ENCODE peak calls at places on chromosomes 4 and X, in five cellular contexts. J is K562, X is pancreas, Y is right lobe of liver, H is foreskin fibroblast. P is an unnamed sample.

GRCh38 chrX:110086916-110087484 is 84.1 kb downstream of the TMEM164 start:
- DNase-seq in J (peak), X (no peak), Y (no peak), H (peak), P (peak)

GRCh38 chr4:22515888-22516541 is at the start of gene ADGRA3:
- DNase-seq in J (peak), X (peak), Y (peak), H (peak), P (no peak)

GRCh38 chr4:159413252-159413941 is 310.5 kb downstream of the RAPGEF2 start:
- DNase-seq in J (no peak), X (no peak), Y (no peak), H (no peak), P (no peak)

GRCh38 chr4:67483868-67484602 is 61.3 kb downstream of the CENPC start:
- DNase-seq in J (no peak), X (no peak), Y (no peak), H (peak), P (peak)

GRCh38 chr4:183391204-183391603 is 53.2 kb upstream of the CDKN2AIP start:
- DNase-seq in J (no peak), X (no peak), Y (no peak), H (no peak), P (no peak)

GRCh38 chrX:16966745-16967144 is 20.3 kb downstream of the REPS2 start:
- DNase-seq in J (no peak), X (no peak), Y (no peak), H (peak), P (no peak)

GRCh38 chr4:68906238-68907137 is 45.1 kb downstream of the UGT2A3 start:
- DNase-seq in J (no peak), X (peak), Y (no peak), H (no peak), P (no peak)

GRCh38 chr4:156971623-156972369 is at the start of gene PDGFC:
- DNase-seq in J (peak), X (peak), Y (peak), H (peak), P (no peak)

GRCh38 chr4:80115368-80116181 is 42.5 kb upstream of the ANTXR2 start:
- DNase-seq in J (peak), X (no peak), Y (no peak), H (peak), P (no peak)

GRCh38 chrX:37785569-37785968 is 5.7 kb downstream of the CYBB start:
- DNase-seq in J (no peak), X (no peak), Y (no peak), H (no peak), P (no peak)

GRCh38 chrX:124680287-124680686 is 333.9 kb downstream of the SH2D1A start:
- DNase-seq in J (no peak), X (no peak), Y (no peak), H (no peak), P (no peak)

GRCh38 chrX:103155201-103155600 is 59.7 kb upstream of the BEX4 start:
- DNase-seq in J (no peak), X (no peak), Y (no peak), H (peak), P (no peak)

GRCh38 chrX:45803383-45803921 is 602.8 kb upstream of the DIPK2B start:
- DNase-seq in J (no peak), X (no peak), Y (no peak), H (peak), P (peak)
- H3K4me3 ChIP-seq in J (no peak), X (no peak), Y (no peak), H (peak), P (no peak)

GRCh38 chr4:87342872-87343271 is 20.2 kb upstream of the HSD17B13 start:
- DNase-seq in J (no peak), X (no peak), Y (no peak), H (no peak), P (no peak)

GRCh38 chr4:87339440-87339839 is 16.8 kb upstream of the HSD17B13 start:
- DNase-seq in J (no peak), X (no peak), Y (no peak), H (no peak), P (no peak)

GRCh38 chr4:87345139-87345538 is 22.5 kb upstream of the HSD17B13 start:
- DNase-seq in J (no peak), X (no peak), Y (no peak), H (no peak), P (no peak)
- TF ChIP-seq CTCF in J (no peak), X (no peak), Y (no peak), H (no peak), P (no peak)

DNA sequence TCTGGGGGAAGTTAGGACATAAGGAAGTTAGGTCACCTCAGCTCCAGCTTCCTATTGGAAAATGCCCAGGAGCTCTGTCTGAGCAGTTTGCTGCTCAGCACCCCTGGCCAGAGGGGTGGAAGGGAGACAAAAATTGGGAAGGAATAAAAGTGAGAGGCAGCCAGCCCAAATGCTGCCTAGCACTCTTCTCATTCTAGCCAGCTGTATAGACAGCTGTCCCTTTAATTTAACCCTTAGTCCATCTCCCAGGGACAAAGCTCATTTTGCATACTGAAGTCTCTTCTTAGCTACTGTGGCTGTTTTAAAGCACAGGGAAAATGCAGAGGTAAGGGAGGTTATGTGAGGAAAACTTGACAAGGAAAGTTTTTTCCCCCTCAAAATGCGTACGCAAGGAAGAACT is 89.5 kb upstream of the CITED1 start:
- DNase-seq in J (no peak), X (no peak), Y (no peak), H (no peak), P (no peak)
- H3K4me3 ChIP-seq in J (no peak), X (no peak), Y (no peak), H (no peak), P (no peak)

DNA sequence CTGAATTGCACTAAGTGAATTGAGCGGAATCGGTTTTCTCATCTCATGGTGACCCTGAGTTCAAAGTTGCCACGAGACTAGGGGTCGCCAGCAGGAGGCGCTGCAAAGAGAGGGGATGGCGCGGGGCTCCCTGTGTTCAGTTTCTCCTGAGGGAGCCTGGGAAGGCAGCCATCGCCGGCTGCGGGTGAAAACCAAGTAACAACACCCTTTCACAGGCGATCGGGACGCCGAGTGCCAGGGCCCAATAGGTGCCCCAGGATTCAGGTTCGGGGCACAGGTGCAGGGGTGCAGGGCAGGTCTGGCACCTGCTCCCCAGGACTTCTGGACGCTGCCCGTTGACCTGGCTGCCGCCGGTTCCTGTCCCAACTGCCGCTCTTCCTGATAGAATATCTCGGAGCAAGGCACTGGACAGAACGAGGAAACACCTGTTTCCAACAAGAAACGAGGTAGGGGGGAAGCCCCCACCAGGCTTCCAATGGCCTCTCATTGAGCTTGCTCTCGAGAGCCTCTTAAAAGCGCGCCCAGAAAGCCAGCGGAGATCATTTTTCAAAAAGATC is 1.1 kb upstream of the FGF16 start:
- DNase-seq in J (no peak), X (peak), Y (peak), H (no peak), P (no peak)
- TF ChIP-seq CTCF in J (peak), X (no peak), Y (peak), H (peak), P (no peak)

DNA sequence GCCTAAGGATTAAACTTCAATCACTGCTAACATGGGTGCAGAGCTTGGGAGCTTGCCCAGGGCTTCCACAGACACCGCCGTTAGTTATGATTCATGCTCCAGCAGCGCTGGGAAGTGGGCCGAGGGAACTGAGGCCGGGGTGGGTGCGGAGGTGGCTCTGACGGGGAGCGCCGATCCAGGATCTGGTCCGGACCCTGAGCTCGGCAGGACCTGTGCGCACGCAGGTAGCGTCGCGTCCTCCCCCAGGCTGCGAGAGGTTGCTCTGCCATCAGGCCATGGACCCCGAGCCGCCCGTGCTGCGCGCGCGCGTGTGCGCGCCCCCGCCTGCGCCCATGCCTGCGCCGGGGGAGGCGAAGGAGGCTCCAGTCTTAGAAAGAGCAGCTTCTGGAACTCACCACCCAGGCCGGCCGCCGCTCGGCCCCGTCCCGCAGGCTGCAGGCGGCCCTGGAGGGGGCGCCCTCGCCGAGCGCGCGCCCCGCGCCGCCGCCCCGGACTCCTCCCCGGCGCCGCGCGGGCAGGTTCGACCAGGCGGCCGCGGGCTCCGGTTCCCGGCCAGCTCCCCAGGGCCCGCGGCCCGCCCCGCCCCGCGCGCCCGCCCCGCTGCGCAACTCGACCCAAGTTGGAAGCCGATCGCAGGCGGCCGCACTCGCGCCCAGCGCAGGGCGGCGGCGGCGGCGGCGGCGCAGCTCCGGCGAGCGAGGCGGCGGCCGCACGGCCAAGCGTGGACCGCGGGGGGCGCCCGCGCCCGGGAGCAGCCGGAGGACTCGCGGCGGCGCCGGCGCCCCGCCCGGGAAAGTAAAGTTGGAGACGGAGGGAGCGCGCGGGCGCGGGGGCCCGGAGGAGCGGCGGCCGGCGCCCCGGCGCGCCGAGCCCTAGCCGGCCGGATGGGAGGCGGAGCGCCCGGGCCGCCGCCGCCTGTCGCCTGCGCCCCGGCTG is 646 bp upstream of the ADRA2C start:
- DNase-seq in J (peak), X (peak), Y (no peak), H (peak), P (no peak)
- H3K4me3 ChIP-seq in J (no peak), X (peak), Y (no peak), H (no peak), P (peak)

DNA sequence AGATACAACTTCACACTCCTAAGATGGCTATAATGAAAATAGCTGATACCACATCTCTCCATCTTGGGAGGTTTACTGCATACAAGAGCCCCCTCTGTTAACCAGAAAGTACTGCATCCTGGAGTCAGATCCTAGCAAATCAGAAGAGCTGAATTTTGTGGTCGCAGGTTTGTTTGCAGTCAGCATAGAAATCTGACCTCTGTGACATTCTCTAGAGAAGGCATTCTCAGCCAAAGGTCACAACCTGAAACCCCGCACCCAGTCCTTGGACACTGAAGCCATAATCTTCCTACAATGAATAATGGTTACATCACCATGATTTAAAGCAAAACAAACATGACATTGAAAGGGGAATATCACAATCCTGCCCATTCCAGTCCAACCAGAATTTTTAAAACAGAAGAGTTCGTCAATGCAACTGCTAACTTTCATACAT is 17.7 kb downstream of the HS6ST2 start:
- DNase-seq in J (no peak), X (no peak), Y (no peak), H (no peak), P (no peak)
- TF ChIP-seq CTCF in J (no peak), X (no peak), Y (no peak), H (no peak), P (peak)

DNA sequence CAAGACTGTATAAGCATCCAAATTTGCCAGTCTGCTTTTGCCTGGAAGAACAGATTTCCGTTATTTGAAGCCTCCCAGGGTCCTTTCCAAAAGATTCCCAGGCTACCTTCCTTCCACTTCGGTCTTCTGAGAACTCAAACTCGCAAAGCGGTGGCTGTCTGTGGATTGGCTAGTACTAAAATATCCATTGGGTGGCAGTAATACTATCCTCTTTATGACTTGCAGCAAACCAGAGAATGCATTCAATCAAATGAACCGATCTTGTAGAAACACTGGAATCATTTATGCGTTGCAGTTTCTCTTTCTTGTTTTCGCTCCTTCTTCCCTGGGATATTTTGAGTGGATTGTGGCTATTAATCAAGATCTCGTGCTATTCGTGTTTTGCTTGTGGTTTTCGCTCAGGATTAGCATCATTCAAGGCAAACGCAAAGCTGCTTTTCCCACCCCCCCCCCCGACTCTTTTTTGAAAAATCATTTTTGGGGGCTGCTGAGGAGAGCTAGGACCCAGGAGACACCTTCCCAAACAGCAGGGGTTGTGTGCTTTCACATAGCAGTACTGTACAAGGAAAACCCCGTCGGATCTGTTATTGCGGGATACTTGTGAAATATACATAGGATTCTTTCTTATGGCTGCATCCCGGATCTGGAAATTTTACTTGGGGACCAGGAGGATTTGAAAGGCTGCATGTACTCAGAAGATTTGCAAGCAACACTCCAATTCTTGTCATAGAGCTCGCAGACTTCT is at the start of gene IL1RAPL1:
- DNase-seq in J (no peak), X (no peak), Y (no peak), H (no peak), P (peak)
- H3K4me3 ChIP-seq in J (no peak), X (peak), Y (peak), H (peak), P (peak)

DNA sequence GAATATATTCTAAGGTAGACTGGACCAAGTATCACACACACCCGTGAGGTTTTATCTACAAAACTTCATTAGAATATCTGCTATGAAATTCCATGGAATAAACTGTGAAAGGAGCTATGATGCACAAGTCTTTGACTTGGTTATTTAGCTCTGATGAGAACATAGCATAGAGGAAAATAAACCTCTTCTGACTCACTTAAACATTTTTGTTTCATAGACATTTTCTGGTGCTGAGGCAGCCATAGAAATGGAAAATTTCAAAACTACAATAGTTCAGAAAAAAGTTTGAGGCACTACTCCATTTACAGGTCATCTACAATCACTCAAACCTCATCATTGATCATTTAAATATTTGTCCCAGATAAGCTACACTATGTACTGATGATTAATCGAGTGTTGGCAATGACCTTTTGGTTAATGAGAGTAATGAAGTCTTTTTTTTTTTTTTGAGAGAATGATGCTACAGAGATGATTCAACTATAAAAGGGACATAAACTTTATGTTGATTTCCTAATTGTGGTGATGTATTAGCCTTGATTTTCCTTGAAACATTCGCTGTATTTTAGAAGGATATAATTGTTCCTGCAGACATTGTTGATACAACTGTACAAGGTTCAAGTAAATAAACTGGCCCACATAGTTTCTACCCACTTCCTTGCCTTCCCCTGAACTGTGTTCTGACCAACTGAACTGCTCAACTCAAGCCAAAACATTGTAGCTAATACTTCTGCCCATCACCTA is 77.5 kb downstream of the AREG start:
- DNase-seq in J (no peak), X (no peak), Y (no peak), H (no peak), P (no peak)
- TF ChIP-seq CTCF in J (no peak), X (no peak), Y (no peak), H (no peak), P (no peak)

DNA sequence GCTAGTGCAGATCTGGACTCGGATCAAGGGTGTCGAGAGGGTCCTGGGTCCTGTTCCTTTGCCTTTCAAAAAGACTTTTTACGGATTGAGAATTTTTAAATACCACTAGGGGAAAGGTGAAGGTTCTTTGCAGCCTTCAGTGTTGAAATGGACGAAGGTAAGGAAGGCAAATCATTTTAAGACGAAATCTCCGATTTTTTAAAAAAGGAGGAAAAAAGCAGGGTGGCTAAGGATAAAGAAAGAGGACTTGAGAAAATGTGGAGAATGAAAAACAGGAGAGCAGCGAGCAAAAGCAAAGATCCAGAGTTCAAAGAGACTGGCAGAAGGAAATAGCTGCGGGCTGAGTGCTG is 333 bp downstream of the EPHA5 start:
- DNase-seq in J (no peak), X (no peak), Y (no peak), H (no peak), P (no peak)
- H3K4me3 ChIP-seq in J (no peak), X (peak), Y (no peak), H (no peak), P (peak)

P was measured in astrocyte of the cerebellum.